ENCODE peak calls at places on chromosome 19, in four cellular contexts. D, B, Z and V are unnamed samples.

GRCh38 chr19:5365905-5366304 is 25.3 kb upstream of the PTPRS start:
- DNase-seq in D (no peak), B (no peak), Z (no peak), V (no peak)

GRCh38 chr19:15159251-15159650 is 41.5 kb downstream of the NOTCH3 start:
- DNase-seq in D (no peak), B (no peak), Z (peak; percentile 43), V (peak; percentile 26)

GRCh38 chr19:17555929-17556813 is 722 bp downstream of the COLGALT1 start:
- DNase-seq in D (peak; percentile 49), B (no peak), Z (peak; percentile 65), V (peak; percentile 47)

GRCh38 chr19:10760268-10760944 is 42.5 kb downstream of the DNM2 start:
- DNase-seq in D (no peak), B (no peak), Z (no peak), V (peak; percentile 25)

GRCh38 chr19:33301011-33301899 is 1.1 kb downstream of the CEBPA start:
- DNase-seq in D (no peak), B (peak; percentile 91), Z (no peak), V (no peak)

GRCh38 chr19:10766049-10766623 is 48.3 kb downstream of the DNM2 start:
- DNase-seq in D (no peak), B (no peak), Z (no peak), V (no peak)

GRCh38 chr19:15438124-15438496 is 11.6 kb downstream of the WIZ start:
- DNase-seq in D (no peak), B (no peak), Z (no peak), V (no peak)

GRCh38 chr19:17843428-17843827 is 4.4 kb downstream of the JAK3 start:
- DNase-seq in D (no peak), B (no peak), Z (no peak), V (no peak)

GRCh38 chr19:23943411-23943810 is 28.7 kb downstream of the ZNF726 start:
- DNase-seq in D (no peak), B (no peak), Z (no peak), V (no peak)

GRCh38 chr19:13938361-13939027 is at the start of gene PODNL1:
- DNase-seq in D (no peak), B (peak; percentile 54), Z (peak; percentile 45), V (peak; percentile 70)

GRCh38 chr19:48490980-48491792 is 20.4 kb downstream of the LMTK3 start:
- DNase-seq in D (no peak), B (peak; percentile 83), Z (peak; percentile 41), V (no peak)

GRCh38 chr19:13116282-13117175 is at the start of gene TRMT1:
- DNase-seq in D (peak; percentile 94), B (peak; percentile 85), Z (peak; percentile 94), V (peak; percentile 93)

GRCh38 chr19:34731019-34731829 is 2.8 kb upstream of the ZNF181 start:
- DNase-seq in D (no peak), B (peak; percentile 31), Z (no peak), V (no peak)

GRCh38 chr19:22472180-22472637 is 50.1 kb upstream of the ZNF98 start:
- DNase-seq in D (no peak), B (no peak), Z (no peak), V (no peak)

GRCh38 chr19:34145741-34146202 is 26.5 kb upstream of the LSM14A start:
- DNase-seq in D (peak; percentile 27), B (no peak), Z (peak; percentile 73), V (peak; percentile 50)

GRCh38 chr19:18399008-18399407 is 1.6 kb upstream of the LRRC25 start:
- DNase-seq in D (no peak), B (no peak), Z (peak; percentile 63), V (no peak)

GRCh38 chr19:7973883-7974282 is 30.4 kb upstream of the TIMM44 start:
- DNase-seq in D (no peak), B (no peak), Z (no peak), V (no peak)

GRCh38 chr19:5037936-5038335 is 69.0 kb downstream of the KDM4B start:
- DNase-seq in D (no peak), B (peak; percentile 76), Z (no peak), V (no peak)

GRCh38 chr19:10565028-10565566 is 713 bp downstream of the KRI1 start:
- DNase-seq in D (no peak), B (peak; percentile 76), Z (peak; percentile 44), V (peak; percentile 32)

GRCh38 chr19:10182847-10183246 is 11.9 kb downstream of the DNMT1 start:
- DNase-seq in D (no peak), B (no peak), Z (no peak), V (no peak)

GRCh38 chr19:33639034-33639681 is 17.4 kb downstream of the CHST8 start:
- DNase-seq in D (no peak), B (no peak), Z (no peak), V (no peak)

GRCh38 chr19:46931197-46931596 is 70.4 kb downstream of the ARHGAP35 start:
- DNase-seq in D (no peak), B (no peak), Z (no peak), V (no peak)

GRCh38 chr19:32373614-32374295 is 28.3 kb downstream of the ZNF507 start:
- DNase-seq in D (no peak), B (no peak), Z (peak; percentile 99), V (peak; percentile 98)

GRCh38 chr19:11096210-11096841 is 7.1 kb downstream of the LDLR start:
- DNase-seq in D (no peak), B (no peak), Z (peak; percentile 96), V (peak; percentile 92)

GRCh38 chr19:10408511-10409291 is 5.4 kb upstream of the CDC37 start:
- DNase-seq in D (no peak), B (peak; percentile 79), Z (no peak), V (no peak)

GRCh38 chr19:4600893-4601292 is 38.4 kb upstream of the TNFAIP8L1 start:
- DNase-seq in D (no peak), B (no peak), Z (no peak), V (no peak)

GRCh38 chr19:8071912-8072311 is 19.4 kb downstream of the CCL25 start:
- DNase-seq in D (no peak), B (peak; percentile 70), Z (no peak), V (no peak)

GRCh38 chr19:13707901-13708300 is 56.4 kb upstream of the MRI1 start:
- DNase-seq in D (no peak), B (no peak), Z (no peak), V (no peak)

DNA sequence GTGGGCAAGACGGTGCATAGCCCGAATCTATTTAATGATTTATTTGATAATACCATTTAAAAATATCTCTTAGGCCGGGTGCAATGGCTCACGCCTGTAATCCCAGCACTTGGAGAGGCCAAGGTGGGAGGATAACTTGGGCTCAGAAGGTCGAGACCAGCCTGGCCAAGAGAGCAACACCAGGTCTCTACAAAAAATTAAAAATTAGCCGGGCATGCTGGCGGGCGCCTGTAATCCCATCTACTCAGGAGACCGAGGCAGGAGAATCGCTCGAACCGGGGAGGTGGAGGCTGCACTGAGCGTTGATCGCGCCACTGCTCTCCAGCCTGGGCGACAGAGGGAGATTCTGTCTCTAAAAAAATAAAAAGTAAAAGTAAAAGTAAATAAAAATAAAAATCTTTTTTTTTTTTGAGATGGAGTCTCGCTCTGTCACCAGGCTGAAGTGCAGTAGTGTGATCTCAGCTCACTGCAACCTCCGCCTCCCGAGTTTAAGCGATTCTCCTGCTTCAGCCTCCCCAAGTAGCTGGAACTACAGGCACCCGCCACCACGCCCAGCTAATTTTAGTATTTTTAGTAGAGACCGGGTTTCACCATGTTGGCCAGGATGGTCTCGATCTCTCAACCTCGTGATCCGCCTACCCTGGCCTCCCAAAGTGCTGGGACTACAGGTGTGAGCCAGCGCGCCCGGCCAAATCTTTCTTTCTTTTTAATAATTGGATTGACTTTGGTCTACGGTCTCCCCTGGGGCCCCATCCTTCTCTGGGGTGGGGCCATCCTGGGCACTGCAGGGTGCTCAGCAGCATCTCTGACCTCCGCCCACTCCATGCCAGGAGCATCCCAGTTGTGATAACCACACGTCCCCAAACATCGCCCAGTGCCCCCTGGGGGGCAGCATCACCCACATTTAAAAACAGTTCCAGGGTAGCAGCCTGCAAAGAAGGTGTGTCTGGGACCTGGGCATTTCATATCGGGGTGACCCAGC is 90.7 kb downstream of the GNG7 start:
- DNase-seq in D (no peak), B (no peak), Z (no peak), V (no peak)
- TF ChIP-seq CTCF in D (no peak), B (no peak), Z (no peak), V (no peak)

GRCh38 chr19:31352296-31352781 is 3.1 kb upstream of the TSHZ3 start:
- DNase-seq in D (no peak), B (no peak), Z (no peak), V (no peak)
- H3K4me3 ChIP-seq in D (no peak overlapping the region), B (no peak overlapping the region), Z (peak overlapping the region; percentile 8), V (peak overlapping the region; percentile 54)

DNA sequence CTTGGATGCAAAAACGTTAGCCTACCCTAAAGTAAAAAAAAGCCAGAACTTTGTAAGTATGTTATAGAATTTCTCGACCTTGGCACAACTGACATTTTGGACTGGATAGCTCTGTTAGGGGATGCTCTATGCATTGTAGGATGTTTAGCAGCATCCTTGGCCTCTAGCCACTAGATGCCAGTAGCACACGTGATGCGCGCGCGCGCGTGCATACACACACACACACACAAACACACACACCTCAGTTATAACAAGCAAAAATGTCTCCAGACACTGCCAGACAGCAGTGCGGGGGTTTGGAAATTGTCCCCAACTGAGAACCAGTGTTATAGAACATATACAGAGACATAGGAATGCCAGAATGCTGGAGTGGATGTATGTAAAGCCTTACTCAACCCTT is 17.2 kb downstream of the ZNF226 start:
- DNase-seq in D (no peak), B (peak; percentile 24), Z (no peak), V (no peak)
- TF ChIP-seq CTCF in D (no peak), B (no peak), Z (no peak), V (no peak)

GRCh38 chr19:42068756-42069571 is 1.0 kb downstream of the GRIK5 start:
- DNase-seq in D (no peak), B (peak; percentile 53), Z (no peak), V (no peak)
- H3K4me3 ChIP-seq in D (no peak overlapping the region), B (peak overlapping the region; percentile 17), Z (no peak overlapping the region), V (no peak overlapping the region)